ENCODE peak calls at places on chromosomes 13 and 19, in eight cellular contexts. W, J, P, E, K, G, F and D are unnamed samples.

GRCh38 chr19:39307233-39307821 is 11.1 kb downstream of the IFNL1 start:
- DNase-seq in K (no peak), W (no peak), P (no peak), F (peak), J (peak), G (peak), E (peak), D (no peak)

GRCh38 chr13:31204592-31204991 is 4.8 kb downstream of the B3GLCT start:
- DNase-seq in F (no peak), E (no peak), K (peak), W (peak), J (no peak), G (no peak), P (no peak), D (no peak)

GRCh38 chr19:48906324-48906723 is 6.2 kb downstream of the NUCB1 start:
- DNase-seq in F (no peak), K (no peak), J (no peak), E (no peak), G (no peak), W (no peak), P (no peak), D (no peak)

GRCh38 chr19:41495589-41495988 is 52.6 kb downstream of the ERICH4 start:
- DNase-seq in E (no peak), F (no peak), J (no peak), P (no peak), W (no peak), K (no peak), G (no peak), D (no peak)

GRCh38 chr19:44303976-44304568 is 753 bp downstream of the ZNF235 start:
- DNase-seq in E (no peak), P (no peak), J (no peak), F (peak), W (peak), G (no peak), K (no peak), D (no peak)

GRCh38 chr13:95113601-95114000 is 187.7 kb downstream of the ABCC4 start:
- DNase-seq in F (no peak), G (no peak), J (no peak), E (no peak), P (no peak), K (no peak), W (no peak), D (no peak)

GRCh38 chr19:12995596-12996541 is 594 bp downstream of the NFIX start:
- DNase-seq in G (no peak), E (no peak), F (no peak), W (no peak), J (no peak), P (no peak), K (no peak), D (peak)

GRCh38 chr19:51690359-51691121 is 2.6 kb upstream of the SPACA6 start:
- DNase-seq in J (peak), F (peak), K (no peak), E (peak), G (no peak), W (peak), P (no peak), D (peak)

GRCh38 chr13:20127563-20128458 is 33.0 kb downstream of the GJA3 start:
- DNase-seq in F (peak), P (no peak), J (peak), E (peak), W (peak), G (peak), K (peak), D (peak)

GRCh38 chr13:90197722-90198121 is 1149.8 kb upstream of the MIR17HG start:
- DNase-seq in W (no peak), P (no peak), J (no peak), E (no peak), K (no peak), F (no peak), G (no peak), D (no peak)

GRCh38 chr19:6587998-6588507 is 2.9 kb downstream of the CD70 start:
- DNase-seq in K (no peak), J (no peak), W (no peak), E (no peak), F (no peak), P (no peak), G (no peak), D (no peak)

GRCh38 chr19:3027981-3028304 is 1.1 kb downstream of the TLE2 start:
- DNase-seq in P (no peak), F (peak), W (no peak), J (no peak), K (no peak), G (no peak), E (no peak), D (no peak)

GRCh38 chr19:18415177-18415867 is 3.9 kb upstream of the SSBP4 start:
- DNase-seq in P (peak), W (no peak), J (no peak), G (peak), K (no peak), F (peak), E (no peak), D (peak)

GRCh38 chr13:99322297-99323103 is 15.3 kb upstream of the GPR183 start:
- DNase-seq in K (no peak), F (no peak), W (no peak), J (no peak), E (no peak), G (no peak), P (no peak), D (no peak)
- TF ChIP-seq EP300 in K (no peak), F (no peak), W (no peak), J (no peak), E (no peak), G (no peak), P (no peak), D (no peak)

DNA sequence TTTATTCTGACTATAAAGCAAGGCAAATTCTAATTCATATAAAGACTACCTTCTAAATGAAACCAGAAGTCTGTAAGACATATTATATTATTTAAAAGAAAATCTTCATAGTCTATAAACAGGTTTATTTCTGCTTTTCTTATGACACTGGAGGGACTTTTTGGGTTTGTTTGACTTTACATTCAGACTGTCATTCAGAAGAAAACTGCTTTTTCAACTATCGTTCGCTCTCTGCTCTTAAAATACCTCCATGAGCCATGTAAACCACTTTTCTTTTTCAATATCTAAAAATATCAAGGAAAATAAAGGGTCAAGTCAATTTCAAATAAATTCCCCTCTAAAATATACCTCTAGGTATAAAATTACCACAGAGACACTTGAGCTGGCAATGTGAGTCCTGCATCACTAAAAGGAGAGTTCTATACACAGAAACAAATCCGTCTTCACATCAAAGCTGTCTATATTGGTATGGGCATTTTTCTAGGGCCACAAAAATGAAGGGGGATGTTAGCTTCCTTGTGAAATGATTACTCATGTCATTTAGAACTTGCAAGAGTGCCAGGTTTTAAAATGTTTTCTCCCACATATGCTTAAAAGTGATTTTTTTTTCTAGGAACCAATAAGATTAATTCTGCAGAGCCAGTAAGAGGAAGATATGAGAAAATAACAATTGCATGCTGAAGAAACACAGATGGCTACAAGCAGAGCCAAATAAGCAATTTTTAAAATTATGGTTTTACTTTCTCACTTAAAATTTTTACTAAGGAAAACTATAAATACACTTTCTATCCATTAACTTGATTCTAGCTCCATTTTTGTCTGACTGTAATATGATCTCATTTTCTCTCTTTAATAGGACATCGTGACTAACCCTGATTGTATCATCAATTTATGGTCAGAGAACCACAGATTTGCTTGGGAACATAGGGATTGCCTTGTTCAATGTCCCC is 181.8 kb downstream of the TBC1D4 start:
- DNase-seq in F (no peak), K (no peak), E (no peak), W (no peak), P (no peak), G (no peak), J (no peak), D (no peak)
- TF ChIP-seq POLR2A in F (no peak), K (no peak), E (no peak), W (no peak), P (no peak), G (no peak), J (no peak), D (no peak)

GRCh38 chr13:35496761-35497386 is 20.4 kb upstream of the MAB21L1 start:
- DNase-seq in G (no peak), F (no peak), E (no peak), K (no peak), P (no peak), W (no peak), J (no peak), D (no peak)

GRCh38 chr13:35499131-35500051 is 22.9 kb upstream of the MAB21L1 start:
- DNase-seq in P (no peak), E (no peak), K (no peak), G (no peak), J (no peak), W (no peak), F (no peak), D (no peak)

GRCh38 chr13:35500071-35500595 is 23.6 kb upstream of the MAB21L1 start:
- DNase-seq in K (no peak), P (no peak), W (no peak), F (no peak), J (no peak), E (no peak), G (no peak), D (no peak)

GRCh38 chr13:35502456-35502855 is 26.0 kb upstream of the MAB21L1 start:
- DNase-seq in P (no peak), J (no peak), G (no peak), E (no peak), F (no peak), W (no peak), K (no peak), D (no peak)

GRCh38 chr13:35501721-35502235 is 25.3 kb upstream of the MAB21L1 start:
- DNase-seq in J (no peak), F (no peak), K (no peak), P (no peak), E (no peak), G (no peak), W (no peak), D (no peak)
- TF ChIP-seq EP300 in J (no peak), F (no peak), K (no peak), P (no peak), E (no peak), G (no peak), W (no peak), D (no peak)

GRCh38 chr19:1251233-1251502 is 2.8 kb downstream of the MIDN start:
- DNase-seq in J (peak), K (peak), P (peak), E (no peak), G (peak), W (peak), F (peak), D (no peak)

GRCh38 chr19:1251503-1252220 is 3.3 kb downstream of the MIDN start:
- DNase-seq in W (peak), E (peak), P (no peak), G (no peak), J (no peak), F (peak), K (peak), D (peak)

GRCh38 chr19:1249298-1249989 is 1.1 kb downstream of the MIDN start:
- DNase-seq in P (peak), W (peak), F (peak), G (peak), E (peak), K (peak), J (peak), D (peak)

GRCh38 chr19:1249990-1250298 is 1.6 kb downstream of the MIDN start:
- DNase-seq in P (no peak), K (no peak), W (no peak), F (no peak), J (no peak), G (no peak), E (no peak), D (no peak)

DNA sequence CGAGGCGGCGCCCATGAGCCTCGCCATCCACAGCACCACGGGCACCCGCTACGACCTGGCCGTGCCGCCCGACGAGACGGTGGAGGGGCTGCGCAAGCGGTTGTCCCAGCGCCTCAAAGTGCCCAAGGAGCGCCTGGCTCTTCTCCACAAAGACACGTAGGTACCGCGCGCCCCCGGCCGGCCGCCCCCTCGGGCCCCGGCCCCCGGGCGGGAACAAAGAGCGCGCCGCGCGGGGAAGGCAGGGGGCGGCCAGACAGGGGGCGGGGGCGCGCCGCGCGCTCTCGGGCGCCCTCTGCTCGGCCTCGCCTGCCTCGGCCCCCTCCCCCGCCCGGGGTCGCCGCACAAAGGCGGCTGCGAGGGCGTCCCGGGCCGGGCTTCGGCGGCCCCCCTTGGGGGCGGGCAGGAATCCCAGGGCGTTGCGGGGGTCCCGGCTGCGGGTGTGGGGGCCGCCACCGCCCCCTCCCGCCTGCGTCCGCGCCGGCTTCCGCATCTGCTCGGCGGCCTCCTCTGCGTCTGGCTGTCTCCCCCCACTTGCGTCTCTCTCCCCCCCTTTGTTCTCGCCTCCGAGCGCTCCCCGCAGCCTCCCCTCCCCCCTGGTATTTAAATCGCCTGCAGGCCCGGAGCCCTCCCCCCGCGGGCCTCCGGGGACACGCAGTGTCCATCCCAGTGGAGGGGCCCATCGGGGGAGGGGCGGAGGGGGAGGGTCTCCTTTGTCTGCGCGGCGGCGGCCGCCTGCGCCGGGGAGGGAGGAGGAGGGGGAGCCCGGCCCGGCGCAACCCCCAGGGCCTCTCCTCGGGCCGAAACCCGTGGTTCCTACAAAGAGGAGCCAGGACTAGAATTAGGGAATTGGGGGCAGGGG is 2.2 kb downstream of the MIDN start:
- DNase-seq in J (no peak), P (no peak), G (no peak), F (peak), E (no peak), K (peak), W (peak), D (peak)
- TF ChIP-seq POLR2A in J (no peak), P (peak), G (no peak), F (no peak), E (peak), K (no peak), W (no peak), D (no peak)

DNA sequence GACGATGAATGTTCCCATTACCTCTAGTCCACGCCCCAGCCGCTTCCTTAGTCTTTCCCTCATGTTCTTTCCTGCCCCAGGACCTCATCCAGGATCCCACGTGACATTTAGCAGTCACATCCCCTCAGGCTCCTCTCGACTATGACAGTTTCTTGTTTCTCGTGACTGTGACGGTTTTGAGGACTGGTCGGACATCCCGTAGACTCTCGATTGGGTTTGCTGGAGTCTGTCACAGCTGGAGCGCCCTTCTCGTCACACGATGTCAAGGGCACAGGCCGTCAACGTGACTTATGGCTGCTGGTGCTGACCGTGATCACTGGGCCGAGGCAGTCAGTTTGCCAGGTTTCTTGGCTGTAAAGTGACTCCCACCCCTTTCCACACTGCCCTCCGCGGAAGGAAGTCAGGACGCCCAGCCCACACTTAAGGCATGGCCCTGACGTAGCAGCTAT is 22.8 kb downstream of the ELAVL1 start:
- DNase-seq in K (no peak), F (no peak), E (no peak), W (no peak), P (no peak), J (no peak), G (no peak), D (no peak)
- TF ChIP-seq EP300 in K (no peak), F (no peak), E (no peak), W (no peak), P (no peak), J (no peak), G (no peak), D (no peak)